ENCODE peak calls at places on chromosomes 7 and 10, in eight cellular contexts. L is activated CD4-positive, alpha-beta T cell treated with anti-CD3 and anti-CD28 coated beads, Interleukin-2, amount 50 U/mL, for 1 hour; V is activated CD4-positive, CD25-positive, alpha-beta regulatory T cell treated with anti-CD3 and anti-CD28 coated beads, Interleukin-2, amount 50 U/mL, for 72 hours; F is posterior cingulate gyrus; S is AG04450; Q is Right ventricle myocardium inferior; X is choroid plexus epithelial cell; A is T-helper 9 cell. R is an unnamed sample.

GRCh38 chr10:113007343-113007771 is 57.3 kb downstream of the TCF7L2 start:
- DNase-seq in X (no peak), Q (no peak), S (no peak), L (peak), A (no peak), V (no peak), F (no peak), R (no peak)

GRCh38 chr7:97506728-97507127 is 225.2 kb upstream of the TAC1 start:
- DNase-seq in A (no peak), L (no peak), S (no peak), X (no peak), V (no peak), Q (no peak), F (no peak), R (no peak)

GRCh38 chr10:133365461-133366129 is 7.6 kb downstream of the ECHS1 start:
- DNase-seq in F (no peak), X (no peak), L (no peak), Q (peak), S (no peak), V (no peak), A (no peak), R (no peak)

GRCh38 chr7:114414151-114415053 is at the start of gene FOXP2:
- DNase-seq in V (no peak), F (no peak), A (no peak), X (peak), Q (no peak), S (no peak), L (no peak), R (peak)

GRCh38 chr10:93076871-93077270 is 3.2 kb downstream of the CYP26A1 start:
- DNase-seq in L (no peak), V (no peak), A (no peak), F (no peak), Q (no peak), X (no peak), S (no peak), R (no peak)

GRCh38 chr7:1928555-1929348 is 258.7 kb downstream of the ELFN1 start:
- DNase-seq in Q (peak), A (no peak), X (no peak), F (no peak), L (no peak), S (no peak), V (no peak), R (no peak)

GRCh38 chr10:61904711-61905445 is 3.4 kb downstream of the ARID5B start:
- DNase-seq in S (no peak), Q (no peak), A (no peak), F (no peak), V (peak), L (peak), X (peak), R (peak)

GRCh38 chr7:15461576-15461975 is 100.2 kb downstream of the AGMO start:
- DNase-seq in V (no peak), S (peak), X (peak), L (no peak), Q (no peak), F (no peak), A (no peak), R (no peak)

GRCh38 chr10:112804036-112804435 is 146.0 kb upstream of the TCF7L2 start:
- DNase-seq in Q (no peak), V (no peak), X (no peak), L (no peak), F (no peak), A (no peak), S (no peak), R (no peak)

GRCh38 chr10:121700416-121700815 is 102.2 kb upstream of the FGFR2 start:
- DNase-seq in V (no peak), F (no peak), A (no peak), S (no peak), L (no peak), X (no peak), Q (no peak), R (no peak)

GRCh38 chr10:77578583-77579227 is 58.9 kb downstream of the KCNMA1 start:
- DNase-seq in S (no peak), V (no peak), A (no peak), F (no peak), Q (no peak), L (no peak), X (peak), R (no peak)

GRCh38 chr10:70690584-70690983 is 18.3 kb downstream of the ADAMTS14 start:
- DNase-seq in F (no peak), V (no peak), L (no peak), S (no peak), Q (no peak), A (no peak), X (no peak), R (peak)

GRCh38 chr10:78028438-78029293 is 649 bp downstream of the POLR3A start:
- DNase-seq in Q (no peak), A (peak), X (peak), L (no peak), F (no peak), V (no peak), S (no peak), R (no peak)

GRCh38 chr7:151008511-151009323 is 15.6 kb downstream of the ATG9B start:
- DNase-seq in A (peak), X (peak), F (peak), L (peak), S (no peak), Q (peak), V (peak), R (no peak)

GRCh38 chr7:129741743-129742213 is 130.3 kb downstream of the NRF1 start:
- DNase-seq in L (no peak), Q (no peak), V (no peak), S (no peak), X (no peak), F (no peak), A (no peak), R (peak)

GRCh38 chr10:69492746-69493462 is 41.6 kb downstream of the TSPAN15 start:
- DNase-seq in Q (no peak), F (peak), X (no peak), A (no peak), L (no peak), S (no peak), V (no peak), R (no peak)

GRCh38 chr10:131127122-131127589 is 184.4 kb downstream of the TCERG1L start:
- DNase-seq in S (no peak), L (no peak), F (no peak), X (no peak), V (no peak), Q (no peak), A (no peak), R (no peak)

GRCh38 chr7:55309040-55309991 is 55.8 kb upstream of the LANCL2 start:
- DNase-seq in Q (no peak), L (peak), A (peak), V (peak), X (no peak), F (no peak), S (no peak), R (no peak)

GRCh38 chr10:112908507-112908906 is 41.5 kb upstream of the TCF7L2 start:
- DNase-seq in F (no peak), V (no peak), S (no peak), X (no peak), L (no peak), A (no peak), Q (no peak), R (no peak)

GRCh38 chr7:85125679-85126078 is 61.2 kb downstream of the SEMA3D start:
- DNase-seq in Q (no peak), A (no peak), V (no peak), F (no peak), S (no peak), X (no peak), L (no peak), R (no peak)

GRCh38 chr7:19143930-19144574 is 1.2 kb downstream of the FERD3L start:
- DNase-seq in V (no peak), S (no peak), L (no peak), A (no peak), Q (no peak), F (no peak), X (no peak), R (no peak)

GRCh38 chr7:158734861-158735260 is 30.3 kb upstream of the NCAPG2 start:
- DNase-seq in L (no peak), V (no peak), X (peak), F (no peak), S (no peak), Q (no peak), A (no peak), R (no peak)

GRCh38 chr7:46786995-46787394 is 794.9 kb downstream of the TNS3 start:
- DNase-seq in A (no peak), S (no peak), Q (no peak), F (no peak), V (no peak), X (no peak), L (no peak), R (no peak)

GRCh38 chr10:6770846-6771245 is 190.8 kb upstream of the PRKCQ start:
- DNase-seq in L (no peak), A (no peak), V (no peak), S (no peak), F (no peak), X (no peak), Q (no peak), R (no peak)

GRCh38 chr7:86644282-86645173 is 819 bp downstream of the GRM3 start:
- DNase-seq in F (peak), S (no peak), A (no peak), V (no peak), Q (no peak), X (no peak), L (no peak), R (no peak)

GRCh38 chr10:103188853-103189252 is 4.2 kb downstream of the NT5C2 start:
- DNase-seq in A (no peak), S (no peak), X (peak), L (no peak), V (no peak), Q (no peak), F (no peak), R (no peak)

GRCh38 chr7:81659697-81660395 is 110.0 kb downstream of the HGF start:
- DNase-seq in X (peak), L (no peak), V (no peak), S (no peak), A (no peak), F (no peak), Q (no peak), R (no peak)

GRCh38 chr10:114323023-114323422 is 81.3 kb downstream of the AFAP1L2 start:
- DNase-seq in Q (no peak), A (no peak), L (no peak), X (peak), S (no peak), F (no peak), V (no peak), R (no peak)

GRCh38 chr10:132912685-132913558 is 29.4 kb downstream of the CFAP46 start:
- DNase-seq in V (no peak), L (no peak), X (no peak), S (no peak), A (no peak), Q (peak), F (peak), R (no peak)

GRCh38 chr10:93403152-93403551 is 79.0 kb downstream of the MYOF start:
- DNase-seq in Q (no peak), A (no peak), V (no peak), X (no peak), L (no peak), S (no peak), F (no peak), R (no peak)

GRCh38 chr7:48710995-48711394 is 213.4 kb upstream of the CDC14C start:
- DNase-seq in V (no peak), Q (no peak), S (no peak), A (no peak), L (no peak), F (no peak), X (no peak), R (no peak)

GRCh38 chr10:96124230-96125141 is 5.6 kb upstream of the ZNF518A start:
- DNase-seq in L (no peak), V (no peak), F (no peak), X (peak), Q (no peak), S (no peak), A (no peak), R (no peak)

GRCh38 chr10:132292972-132293415 is 14.8 kb downstream of the STK32C start:
- DNase-seq in L (no peak), A (no peak), F (peak), Q (peak), V (no peak), X (no peak), S (no peak), R (no peak)

GRCh38 chr7:105010538-105011523 is 3.2 kb upstream of the KMT2E start:
- DNase-seq in A (no peak), Q (no peak), F (no peak), L (no peak), S (no peak), V (no peak), X (peak), R (no peak)

GRCh38 chr7:34501161-34501560 is 156.9 kb upstream of the NPSR1 start:
- DNase-seq in Q (no peak), L (no peak), X (no peak), A (no peak), V (no peak), S (no peak), F (no peak), R (no peak)

GRCh38 chr10:1036341-1036791 is 10.7 kb upstream of the IDI2 start:
- DNase-seq in A (no peak), Q (no peak), S (peak), X (peak), V (no peak), L (no peak), F (no peak), R (no peak)

GRCh38 chr10:4249841-4250496 is 465.0 kb upstream of the KLF6 start:
- DNase-seq in A (no peak), F (no peak), L (no peak), V (no peak), Q (no peak), S (no peak), X (no peak), R (no peak)

GRCh38 chr10:131814567-131815290 is 86.1 kb upstream of the PPP2R2D start:
- DNase-seq in X (no peak), A (no peak), S (no peak), L (no peak), V (no peak), Q (peak), F (no peak), R (no peak)